ENCODE peak calls at places on chromosome 5, in eight cellular contexts. S is NCI-H510A treated with DMSO at 0.1 percent for 48 hours; U is stimulated activated CD4-positive, alpha-beta T cell treated with anti-CD3 and anti-CD28 coated beads, Interleukin-12 subunit alpha, Interleukin-12 subunit beta, amount 100 ng/mL, for 24 hours; Y is NCI-H1092 treated with DMSO at 0.1 percent for 48 hours; O is hippocampal formation; Z is esophagus muscularis mucosa; N is chondrocyte; K is small intestine. D is an unnamed sample.

GRCh38 chr5:157575096-157575872 is at the start of gene ADAM19:
- DNase-seq in S (no peak), U (no peak), Y (peak; percentile 39), O (no peak), Z (no peak), N (peak; percentile 94), K (no peak), D (peak; percentile 79)

GRCh38 chr5:56099346-56099745 is 104.6 kb upstream of the IL6ST start:
- DNase-seq in S (no peak), U (no peak), Y (no peak), O (no peak), Z (no peak), N (no peak), K (no peak), D (peak; percentile 88)

GRCh38 chr5:32538031-32538547 is 47.3 kb upstream of the SUB1 start:
- DNase-seq in S (no peak), U (no peak), Y (no peak), O (no peak), Z (no peak), N (no peak), K (no peak), D (no peak)

GRCh38 chr5:127697894-127698600 is 5.1 kb upstream of the CCDC192 start:
- DNase-seq in S (no peak), U (no peak), Y (no peak), O (no peak), Z (no peak), N (no peak), K (peak; percentile 87), D (peak; percentile 77)

GRCh38 chr5:180486636-180487149 is 7.5 kb upstream of the CNOT6 start:
- DNase-seq in S (no peak), U (no peak), Y (no peak), O (no peak), Z (no peak), N (peak; percentile 57), K (no peak), D (no peak)

GRCh38 chr5:144142030-144142825 is 28.2 kb downstream of the YIPF5 start:
- DNase-seq in S (peak; percentile 65), U (no peak), Y (peak; percentile 32), O (peak; percentile 60), Z (no peak), N (no peak), K (peak; percentile 23), D (peak; percentile 65)

GRCh38 chr5:24188196-24188595 is 456.6 kb downstream of the CDH10 start:
- DNase-seq in S (no peak), U (no peak), Y (no peak), O (no peak), Z (no peak), N (no peak), K (no peak), D (no peak)

GRCh38 chr5:72817076-72817476 is 615 bp downstream of the TNPO1 start:
- DNase-seq in S (peak; percentile 14), U (peak; percentile 5), Y (peak; percentile 60), O (no peak), Z (peak; percentile 94), N (no peak), K (peak; percentile 49), D (peak; percentile 66)

GRCh38 chr5:124402144-124402581 is 344.3 kb downstream of the ZNF608 start:
- DNase-seq in S (no peak), U (no peak), Y (no peak), O (no peak), Z (peak; percentile 90), N (no peak), K (no peak), D (peak; percentile 1)

GRCh38 chr5:83000448-83000847 is 76.7 kb downstream of the TMEM167A start:
- DNase-seq in S (no peak), U (no peak), Y (no peak), O (no peak), Z (no peak), N (no peak), K (no peak), D (peak; percentile 13)

GRCh38 chr5:75016896-75017295 is 35.5 kb downstream of the GCNT4 start:
- DNase-seq in S (no peak), U (no peak), Y (no peak), O (no peak), Z (peak; percentile 50), N (no peak), K (no peak), D (peak; percentile 22)

GRCh38 chr5:34517249-34517648 is 138.9 kb upstream of the RAI14 start:
- DNase-seq in S (peak; percentile 75), U (no peak), Y (no peak), O (no peak), Z (no peak), N (no peak), K (no peak), D (peak; percentile 84)

GRCh38 chr5:159605585-159605984 is 275.3 kb upstream of the IL12B start:
- DNase-seq in S (no peak), U (no peak), Y (no peak), O (no peak), Z (peak; percentile 82), N (no peak), K (peak; percentile 0), D (peak; percentile 78)

GRCh38 chr5:56492812-56493211 is 259.7 kb upstream of the ANKRD55 start:
- DNase-seq in S (no peak), U (no peak), Y (no peak), O (no peak), Z (no peak), N (no peak), K (no peak), D (no peak)

GRCh38 chr5:21573915-21574314 is 1279.2 kb downstream of the CDH12 start:
- DNase-seq in S (no peak), U (no peak), Y (no peak), O (no peak), Z (no peak), N (no peak), K (no peak), D (no peak)

GRCh38 chr5:56561-57290 is 35.2 kb upstream of the PLEKHG4B start:
- DNase-seq in S (peak; percentile 65), U (no peak), Y (no peak), O (no peak), Z (peak; percentile 60), N (no peak), K (no peak), D (peak; percentile 61)

GRCh38 chr5:180212363-180213255 is 3.6 kb upstream of the RASGEF1C start:
- DNase-seq in S (no peak), U (no peak), Y (no peak), O (no peak), Z (no peak), N (no peak), K (no peak), D (peak; percentile 5)

GRCh38 chr5:37776826-37777225 is 63.0 kb downstream of the GDNF start:
- DNase-seq in S (no peak), U (no peak), Y (no peak), O (no peak), Z (no peak), N (no peak), K (no peak), D (peak; percentile 97)

GRCh38 chr5:67190443-67190842 is 6.2 kb downstream of the CD180 start:
- DNase-seq in S (no peak), U (no peak), Y (no peak), O (no peak), Z (no peak), N (no peak), K (no peak), D (no peak)

GRCh38 chr5:140004174-140004573 is 38.9 kb downstream of the NRG2 start:
- DNase-seq in S (no peak), U (no peak), Y (no peak), O (no peak), Z (no peak), N (no peak), K (no peak), D (no peak)

GRCh38 chr5:124193371-124193789 is 553.1 kb downstream of the ZNF608 start:
- DNase-seq in S (no peak), U (no peak), Y (peak; percentile 6), O (peak; percentile 11), Z (no peak), N (no peak), K (no peak), D (no peak)

GRCh38 chr5:90406466-90406865 is 3.1 kb downstream of the CETN3 start:
- DNase-seq in S (no peak), U (no peak), Y (no peak), O (no peak), Z (no peak), N (no peak), K (no peak), D (peak; percentile 19)

GRCh38 chr5:34535433-34535832 is 120.7 kb upstream of the RAI14 start:
- DNase-seq in S (no peak), U (no peak), Y (no peak), O (no peak), Z (no peak), N (no peak), K (no peak), D (no peak)